ENCODE peak calls at places on chromosomes 1 and 21, in five cellular contexts. R, D, L, X and W are unnamed samples.

GRCh38 chr1:151715726-151716404 is 738 bp downstream of the CELF3 start:
- DNase-seq in R (peak; percentile 11), D (no peak), L (no peak), X (no peak), W (no peak)

GRCh38 chr1:64231153-64231552 is 27.7 kb downstream of the UBE2U start:
- DNase-seq in R (no peak), D (no peak), L (no peak), X (no peak), W (no peak)

GRCh38 chr1:178172939-178173338 is 79.0 kb downstream of the RASAL2 start:
- DNase-seq in R (no peak), D (peak; percentile 55), L (peak; percentile 72), X (no peak), W (no peak)

GRCh38 chr1:59146651-59147358 is 150.1 kb upstream of the FGGY start:
- DNase-seq in R (peak; percentile 78), D (peak; percentile 48), L (peak; percentile 63), X (peak; percentile 25), W (peak; percentile 78)

GRCh38 chr1:28233264-28233606 is 406 bp upstream of the DNAJC8 start:
- DNase-seq in R (no peak), D (no peak), L (no peak), X (no peak), W (no peak)

GRCh38 chr21:41852151-41852928 is 26.8 kb downstream of the PRDM15 start:
- DNase-seq in R (no peak), D (no peak), L (no peak), X (no peak), W (no peak)

GRCh38 chr1:155453141-155453540 is 109.5 kb downstream of the ASH1L start:
- DNase-seq in R (no peak), D (no peak), L (no peak), X (no peak), W (no peak)

GRCh38 chr1:183887826-183888819 is 83.2 kb downstream of the RGL1 start:
- DNase-seq in R (no peak), D (no peak), L (no peak), X (no peak), W (no peak)

GRCh38 chr1:218481116-218481775 is 136.1 kb downstream of the TGFB2 start:
- DNase-seq in R (no peak), D (peak; percentile 47), L (peak; percentile 91), X (no peak), W (no peak)

GRCh38 chr1:15825800-15826199 is 18.4 kb upstream of the UQCRHL start:
- DNase-seq in R (no peak), D (peak; percentile 59), L (no peak), X (no peak), W (no peak)

GRCh38 chr1:223887724-223888428 is 42.1 kb upstream of the TP53BP2 start:
- DNase-seq in R (peak; percentile 44), D (peak; percentile 91), L (peak; percentile 90), X (no peak), W (no peak)

GRCh38 chr1:44359234-44359937 is 4.3 kb upstream of the ERI3 start:
- DNase-seq in R (no peak), D (no peak), L (no peak), X (no peak), W (no peak)

GRCh38 chr1:21257431-21258135 is 32.7 kb downstream of the ECE1 start:
- DNase-seq in R (no peak), D (no peak), L (no peak), X (no peak), W (no peak)

GRCh38 chr1:195790514-195791168 is 817.6 kb downstream of the KCNT2 start:
- DNase-seq in R (no peak), D (no peak), L (no peak), X (no peak), W (no peak)

GRCh38 chr21:25254491-25255174 is 352.6 kb downstream of the MRPL39 start:
- DNase-seq in R (no peak), D (no peak), L (no peak), X (no peak), W (no peak)

GRCh38 chr1:43822040-43822439 is 111.6 kb upstream of the ARTN start:
- DNase-seq in R (no peak), D (peak; percentile 85), L (peak; percentile 91), X (no peak), W (no peak)

GRCh38 chr1:7186382-7187120 is 401.3 kb downstream of the CAMTA1 start:
- DNase-seq in R (no peak), D (no peak), L (no peak), X (no peak), W (no peak)

GRCh38 chr1:44526295-44527073 is 121.4 kb downstream of the RNF220 start:
- DNase-seq in R (no peak), D (no peak), L (no peak), X (no peak), W (no peak)

GRCh38 chr1:94792473-94792875 is 27.7 kb upstream of the SLC44A3 start:
- DNase-seq in R (peak; percentile 61), D (peak; percentile 51), L (peak; percentile 72), X (no peak), W (peak; percentile 44)
- TF ChIP-seq CTCF in R (no peak), D (peak; percentile 30), L (peak; percentile 53), X (no peak), W (no peak)

GRCh38 chr21:45283019-45283610 is 4.6 kb downstream of the POFUT2 start:
- DNase-seq in R (no peak), D (no peak), L (no peak), X (no peak), W (no peak)

GRCh38 chr21:45280178-45280821 is 7.4 kb downstream of the POFUT2 start:
- DNase-seq in R (no peak), D (no peak), L (no peak), X (no peak), W (no peak)

GRCh38 chr21:45282283-45283018 is 5.2 kb downstream of the POFUT2 start:
- DNase-seq in R (no peak), D (no peak), L (no peak), X (no peak), W (no peak)

GRCh38 chr21:45280969-45281368 is 6.7 kb downstream of the POFUT2 start:
- DNase-seq in R (no peak), D (no peak), L (no peak), X (no peak), W (no peak)

DNA sequence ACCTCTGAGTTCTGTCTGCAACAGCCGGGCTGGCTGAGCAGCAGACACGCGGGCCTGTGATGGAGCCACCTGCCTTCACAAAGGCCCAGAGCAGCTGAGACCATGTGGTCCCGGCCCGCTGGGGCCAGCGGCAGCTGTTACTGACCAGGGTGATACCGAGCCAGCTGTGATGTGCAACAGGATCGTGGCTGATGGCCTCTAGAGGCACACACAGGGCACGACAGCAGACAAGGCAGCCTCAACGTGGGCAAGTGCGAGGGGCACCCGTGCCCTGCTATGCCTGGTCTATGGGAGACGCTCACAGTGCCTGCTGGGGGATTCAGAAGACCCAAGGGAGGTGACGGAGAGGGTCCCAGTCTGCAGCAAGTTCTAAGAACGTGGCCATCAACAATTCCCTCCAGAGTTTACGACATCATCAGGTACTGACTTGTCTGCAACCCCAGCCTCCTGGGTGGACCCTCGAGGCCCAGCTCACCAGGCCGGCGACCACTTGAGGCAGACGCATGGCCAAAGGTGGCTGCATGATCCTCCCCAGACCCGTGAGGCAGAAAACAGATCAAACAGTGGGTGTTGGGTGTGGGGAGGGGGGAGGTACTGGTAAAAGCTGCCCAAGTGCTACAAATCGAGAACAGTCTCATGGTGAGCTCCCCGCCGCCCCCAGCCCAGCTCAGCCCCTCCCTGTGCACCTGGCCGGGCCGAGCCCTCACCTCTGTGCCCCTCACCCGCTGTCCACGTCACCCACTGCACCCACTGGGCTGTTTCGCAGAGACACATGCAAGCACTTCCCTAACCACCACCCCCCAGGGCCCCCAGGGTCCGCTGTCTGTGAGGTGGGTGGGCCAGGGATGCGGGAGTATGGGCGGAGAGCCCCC is 6.0 kb downstream of the POFUT2 start:
- DNase-seq in R (no peak), D (no peak), L (no peak), X (no peak), W (no peak)
- TF ChIP-seq CTCF in R (no peak), D (no peak), L (no peak), X (no peak), W (no peak)

GRCh38 chr1:233427907-233428306 is 100.4 kb downstream of the MAP3K21 start:
- DNase-seq in R (no peak), D (no peak), L (no peak), X (no peak), W (no peak)

GRCh38 chr1:233421293-233421692 is 93.8 kb downstream of the MAP3K21 start:
- DNase-seq in R (no peak), D (no peak), L (no peak), X (no peak), W (no peak)

GRCh38 chr1:233424727-233425222 is 97.3 kb downstream of the MAP3K21 start:
- DNase-seq in R (no peak), D (peak; percentile 6), L (no peak), X (no peak), W (no peak)
- TF ChIP-seq CTCF in R (no peak), D (no peak), L (peak; percentile 28), X (no peak), W (no peak)

DNA sequence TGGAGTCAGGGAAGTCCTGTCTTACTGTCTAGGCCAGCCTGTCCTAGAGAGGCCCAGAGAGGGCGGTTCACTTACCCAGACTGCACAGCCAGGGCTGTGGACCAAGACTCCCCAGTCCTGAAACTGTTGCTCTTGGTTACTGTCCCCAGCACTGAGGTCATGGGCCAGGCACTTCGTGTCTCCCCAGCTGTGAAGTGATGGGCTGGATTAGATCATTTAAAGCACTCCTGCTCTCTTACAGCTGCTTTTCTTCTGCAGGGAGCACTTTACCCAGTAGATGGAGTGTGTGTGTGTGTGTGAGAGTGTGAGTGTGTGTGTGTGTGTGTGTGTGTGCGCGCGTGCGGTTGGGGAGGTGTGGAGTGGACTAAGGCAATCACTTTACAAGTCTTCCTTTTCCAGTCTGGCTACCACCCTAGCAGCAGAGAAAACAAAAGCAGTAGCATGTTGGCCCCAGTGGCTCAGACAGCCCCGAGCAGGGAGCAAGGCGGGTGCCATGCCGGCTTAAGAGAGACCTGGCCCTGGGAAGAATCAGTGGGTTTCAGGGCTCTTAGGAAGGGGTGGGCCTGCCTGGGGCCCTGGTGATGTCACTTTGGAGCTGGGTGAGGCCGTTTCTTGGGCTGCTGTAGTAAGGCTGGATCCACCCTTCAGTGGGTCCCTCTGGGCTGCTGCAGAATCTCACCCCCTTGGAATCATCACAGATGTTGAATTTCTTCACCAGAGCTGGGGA is 2.4 kb downstream of the SPSB1 start:
- DNase-seq in R (peak; percentile 74), D (peak; percentile 69), L (peak; percentile 86), X (no peak), W (peak; percentile 64)
- TF ChIP-seq CTCF in R (no peak), D (peak; percentile 27), L (peak; percentile 48), X (no peak), W (no peak)

GRCh38 chr21:40043866-40044265 is 176.6 kb downstream of the PCP4 start:
- DNase-seq in R (no peak), D (no peak), L (no peak), X (no peak), W (no peak)
- TF ChIP-seq CTCF in R (no peak), D (no peak), L (no peak), X (no peak), W (no peak)